ENCODE peak calls at places on chromosomes 7 and 10, in nine cellular contexts. One of them, this sample, is unnamed.

GRCh38 chr7:8176370-8177081 is 85.4 kb downstream of the ICA1 start:
- DNase-seq in Panc1: no peak
- DNase-seq in right lobe of liver: no peak
- DNase-seq in A673: no peak
- DNase-seq in neural progenitor cell: no peak
- DNase-seq in sigmoid colon: no peak
- DNase-seq in heart left ventricle: no peak
- DNase-seq in tibial nerve: no peak
- DNase-seq in cardiac muscle cell: no peak
- DNase-seq in this sample: no peak

GRCh38 chr7:84675633-84676034 is 481.0 kb upstream of the SEMA3A start:
- DNase-seq in Panc1: no peak
- DNase-seq in right lobe of liver: no peak
- DNase-seq in A673: peak
- DNase-seq in neural progenitor cell: no peak
- DNase-seq in sigmoid colon: no peak
- DNase-seq in heart left ventricle: no peak
- DNase-seq in tibial nerve: no peak
- DNase-seq in cardiac muscle cell: no peak
- DNase-seq in this sample: no peak

GRCh38 chr7:111869266-111869665 is 307.0 kb upstream of the IMMP2L start:
- DNase-seq in Panc1: no peak
- DNase-seq in right lobe of liver: no peak
- DNase-seq in A673: no peak
- DNase-seq in neural progenitor cell: no peak
- DNase-seq in sigmoid colon: no peak
- DNase-seq in heart left ventricle: no peak
- DNase-seq in tibial nerve: no peak
- DNase-seq in cardiac muscle cell: peak
- DNase-seq in this sample: no peak

GRCh38 chr7:31028417-31028988 is 23.6 kb upstream of the ADCYAP1R1 start:
- DNase-seq in Panc1: no peak
- DNase-seq in right lobe of liver: no peak
- DNase-seq in A673: no peak
- DNase-seq in neural progenitor cell: no peak
- DNase-seq in sigmoid colon: no peak
- DNase-seq in heart left ventricle: no peak
- DNase-seq in tibial nerve: no peak
- DNase-seq in cardiac muscle cell: no peak
- DNase-seq in this sample: no peak

GRCh38 chr7:149704507-149704906 is 68.9 kb downstream of the ZNF467 start:
- DNase-seq in Panc1: no peak
- DNase-seq in right lobe of liver: no peak
- DNase-seq in A673: no peak
- DNase-seq in neural progenitor cell: no peak
- DNase-seq in sigmoid colon: no peak
- DNase-seq in heart left ventricle: no peak
- DNase-seq in tibial nerve: no peak
- DNase-seq in cardiac muscle cell: no peak
- DNase-seq in this sample: no peak

GRCh38 chr7:54546081-54546985 is 4.2 kb downstream of the VSTM2A start:
- DNase-seq in Panc1: no peak
- DNase-seq in right lobe of liver: no peak
- DNase-seq in A673: peak
- DNase-seq in neural progenitor cell: peak
- DNase-seq in sigmoid colon: no peak
- DNase-seq in heart left ventricle: no peak
- DNase-seq in tibial nerve: no peak
- DNase-seq in cardiac muscle cell: peak
- DNase-seq in this sample: no peak

GRCh38 chr7:145732521-145732920 is 384.1 kb upstream of the CNTNAP2 start:
- DNase-seq in Panc1: no peak
- DNase-seq in right lobe of liver: no peak
- DNase-seq in A673: no peak
- DNase-seq in neural progenitor cell: no peak
- DNase-seq in sigmoid colon: no peak
- DNase-seq in heart left ventricle: no peak
- DNase-seq in tibial nerve: no peak
- DNase-seq in cardiac muscle cell: no peak
- DNase-seq in this sample: no peak

GRCh38 chr7:69597278-69598076 is 798 bp upstream of the AUTS2 start:
- DNase-seq in Panc1: no peak
- DNase-seq in right lobe of liver: peak
- DNase-seq in A673: no peak
- DNase-seq in neural progenitor cell: peak
- DNase-seq in sigmoid colon: peak
- DNase-seq in heart left ventricle: peak
- DNase-seq in tibial nerve: peak
- DNase-seq in cardiac muscle cell: peak
- DNase-seq in this sample: peak

GRCh38 chr7:132977234-132977633 is 104.7 kb downstream of the CHCHD3 start:
- DNase-seq in Panc1: no peak
- DNase-seq in right lobe of liver: no peak
- DNase-seq in A673: no peak
- DNase-seq in neural progenitor cell: no peak
- DNase-seq in sigmoid colon: no peak
- DNase-seq in heart left ventricle: no peak
- DNase-seq in tibial nerve: no peak
- DNase-seq in cardiac muscle cell: no peak
- DNase-seq in this sample: no peak

GRCh38 chr7:27784399-27785053 is 44.6 kb downstream of the TAX1BP1 start:
- DNase-seq in Panc1: peak
- DNase-seq in right lobe of liver: no peak
- DNase-seq in A673: peak
- DNase-seq in neural progenitor cell: peak
- DNase-seq in sigmoid colon: no peak
- DNase-seq in heart left ventricle: no peak
- DNase-seq in tibial nerve: peak
- DNase-seq in cardiac muscle cell: peak
- DNase-seq in this sample: no peak

GRCh38 chr10:14056545-14057332 is 274.0 kb downstream of the FRMD4A start:
- DNase-seq in Panc1: no peak
- DNase-seq in right lobe of liver: no peak
- DNase-seq in A673: no peak
- DNase-seq in neural progenitor cell: peak
- DNase-seq in sigmoid colon: no peak
- DNase-seq in heart left ventricle: no peak
- DNase-seq in tibial nerve: no peak
- DNase-seq in cardiac muscle cell: no peak
- DNase-seq in this sample: no peak

DNA sequence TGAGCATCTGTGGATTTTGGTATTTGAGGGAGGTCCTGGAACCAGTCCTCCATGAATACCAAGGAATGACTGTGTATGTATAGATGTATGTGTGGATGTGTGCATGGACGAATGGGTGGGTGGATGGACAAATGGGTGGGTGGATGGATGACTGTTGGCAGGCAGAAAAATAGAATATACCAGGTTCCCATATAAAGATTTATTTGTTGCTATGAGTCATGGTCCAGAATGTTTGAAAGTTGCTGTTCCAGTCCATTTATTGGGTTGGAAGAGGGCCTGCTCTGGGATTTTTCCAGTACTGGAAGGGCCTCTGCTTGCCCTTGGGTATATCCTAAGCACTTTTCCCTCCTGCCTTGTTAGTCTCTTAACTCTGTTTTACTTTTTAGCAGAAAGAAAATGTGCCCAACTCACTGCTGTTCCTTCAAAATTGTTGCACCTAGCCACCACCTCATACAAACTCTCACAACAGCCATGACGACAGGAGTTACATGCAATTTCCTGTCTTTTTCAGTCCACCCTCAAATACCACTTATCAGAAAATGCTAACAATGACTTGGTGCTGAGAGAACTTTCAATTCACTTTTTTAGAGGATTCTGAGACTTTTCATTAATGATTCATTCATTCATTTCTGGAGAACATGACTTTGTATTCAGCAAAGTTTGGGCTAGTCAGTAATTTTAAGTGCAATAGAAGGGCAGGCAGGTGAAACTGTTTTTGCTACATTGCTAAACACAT is 108.1 kb downstream of the EEPD1 start:
- DNase-seq in Panc1: no peak
- DNase-seq in right lobe of liver: no peak
- DNase-seq in A673: no peak
- DNase-seq in neural progenitor cell: no peak
- DNase-seq in sigmoid colon: no peak
- DNase-seq in heart left ventricle: no peak
- DNase-seq in tibial nerve: no peak
- DNase-seq in cardiac muscle cell: no peak
- DNase-seq in this sample: no peak
- H3K27ac ChIP-seq in Panc1: peak
- H3K27ac ChIP-seq in right lobe of liver: peak
- H3K27ac ChIP-seq in A673: no peak
- H3K27ac ChIP-seq in neural progenitor cell: no peak
- H3K27ac ChIP-seq in sigmoid colon: peak
- H3K27ac ChIP-seq in heart left ventricle: no peak
- H3K27ac ChIP-seq in tibial nerve: no peak
- H3K27ac ChIP-seq in cardiac muscle cell: no peak
- H3K27ac ChIP-seq in this sample: no peak

GRCh38 chr7:151744656-151745055 is 132.3 kb downstream of the PRKAG2 start:
- DNase-seq in Panc1: no peak
- DNase-seq in right lobe of liver: no peak
- DNase-seq in A673: no peak
- DNase-seq in neural progenitor cell: no peak
- DNase-seq in sigmoid colon: no peak
- DNase-seq in heart left ventricle: no peak
- DNase-seq in tibial nerve: no peak
- DNase-seq in cardiac muscle cell: no peak
- DNase-seq in this sample: no peak

GRCh38 chr7:151745706-151746105 is 131.2 kb downstream of the PRKAG2 start:
- DNase-seq in Panc1: no peak
- DNase-seq in right lobe of liver: no peak
- DNase-seq in A673: no peak
- DNase-seq in neural progenitor cell: no peak
- DNase-seq in sigmoid colon: no peak
- DNase-seq in heart left ventricle: no peak
- DNase-seq in tibial nerve: no peak
- DNase-seq in cardiac muscle cell: no peak
- DNase-seq in this sample: no peak

GRCh38 chr7:151744051-151744580 is 132.8 kb downstream of the PRKAG2 start:
- DNase-seq in Panc1: no peak
- DNase-seq in right lobe of liver: peak
- DNase-seq in A673: no peak
- DNase-seq in neural progenitor cell: no peak
- DNase-seq in sigmoid colon: no peak
- DNase-seq in heart left ventricle: no peak
- DNase-seq in tibial nerve: no peak
- DNase-seq in cardiac muscle cell: no peak
- DNase-seq in this sample: no peak

GRCh38 chr7:151743481-151743983 is 133.4 kb downstream of the PRKAG2 start:
- DNase-seq in Panc1: no peak
- DNase-seq in right lobe of liver: peak
- DNase-seq in A673: no peak
- DNase-seq in neural progenitor cell: no peak
- DNase-seq in sigmoid colon: no peak
- DNase-seq in heart left ventricle: peak
- DNase-seq in tibial nerve: no peak
- DNase-seq in cardiac muscle cell: no peak
- DNase-seq in this sample: no peak

GRCh38 chr7:151745090-151745638 is 131.8 kb downstream of the PRKAG2 start:
- DNase-seq in Panc1: peak
- DNase-seq in right lobe of liver: peak
- DNase-seq in A673: no peak
- DNase-seq in neural progenitor cell: no peak
- DNase-seq in sigmoid colon: no peak
- DNase-seq in heart left ventricle: peak
- DNase-seq in tibial nerve: peak
- DNase-seq in cardiac muscle cell: peak
- DNase-seq in this sample: peak
- H3K4me3 ChIP-seq in Panc1: no peak
- H3K4me3 ChIP-seq in right lobe of liver: no peak
- H3K4me3 ChIP-seq in A673: no peak
- H3K4me3 ChIP-seq in neural progenitor cell: no peak
- H3K4me3 ChIP-seq in sigmoid colon: no peak
- H3K4me3 ChIP-seq in heart left ventricle: no peak
- H3K4me3 ChIP-seq in tibial nerve: no peak
- H3K4me3 ChIP-seq in cardiac muscle cell: no peak
- H3K4me3 ChIP-seq in this sample: no peak

DNA sequence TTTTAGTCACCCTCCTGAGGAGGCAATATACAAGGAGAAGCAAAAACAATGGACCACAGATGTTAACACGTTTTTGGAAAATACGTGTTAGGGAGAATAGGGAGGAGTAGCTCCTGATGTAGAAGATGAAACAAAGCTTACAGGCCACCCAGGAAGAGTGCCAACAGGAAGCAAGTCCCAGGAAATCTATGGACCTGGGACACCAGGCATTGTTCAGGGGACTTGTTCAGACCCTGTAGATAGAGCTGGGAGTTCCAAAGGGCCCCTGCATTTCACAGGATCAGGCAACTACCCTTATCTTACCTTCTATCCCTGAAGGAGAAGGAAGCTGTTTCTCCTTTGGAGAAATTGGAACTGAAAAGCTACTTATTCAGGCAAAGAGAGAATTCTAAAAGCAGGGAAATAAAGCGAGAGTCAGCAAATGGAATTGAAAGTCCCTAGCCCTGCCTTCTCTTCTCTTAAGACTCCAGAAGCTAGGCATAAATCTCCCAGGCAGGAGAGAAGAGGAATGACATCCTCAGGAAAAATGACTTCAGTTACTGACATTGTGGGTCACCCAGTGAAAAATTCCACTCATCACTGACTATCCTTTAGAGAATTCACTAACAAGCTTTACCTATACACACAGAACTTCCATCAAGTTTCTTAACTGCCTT is 77.7 kb upstream of the FAM3C start:
- DNase-seq in Panc1: no peak
- DNase-seq in right lobe of liver: no peak
- DNase-seq in A673: no peak
- DNase-seq in neural progenitor cell: no peak
- DNase-seq in sigmoid colon: no peak
- DNase-seq in heart left ventricle: no peak
- DNase-seq in tibial nerve: no peak
- DNase-seq in cardiac muscle cell: no peak
- DNase-seq in this sample: no peak
- H3K27ac ChIP-seq in Panc1: no peak
- H3K27ac ChIP-seq in right lobe of liver: no peak
- H3K27ac ChIP-seq in A673: no peak
- H3K27ac ChIP-seq in neural progenitor cell: peak
- H3K27ac ChIP-seq in sigmoid colon: no peak
- H3K27ac ChIP-seq in heart left ventricle: no peak
- H3K27ac ChIP-seq in tibial nerve: no peak
- H3K27ac ChIP-seq in cardiac muscle cell: no peak
- H3K27ac ChIP-seq in this sample: no peak

GRCh38 chr7:19776981-19777380 is 3.6 kb upstream of the TMEM196 start:
- DNase-seq in Panc1: no peak
- DNase-seq in right lobe of liver: no peak
- DNase-seq in A673: no peak
- DNase-seq in neural progenitor cell: no peak
- DNase-seq in sigmoid colon: no peak
- DNase-seq in heart left ventricle: no peak
- DNase-seq in tibial nerve: no peak
- DNase-seq in cardiac muscle cell: no peak
- DNase-seq in this sample: no peak

GRCh38 chr7:19772323-19772722 is 1.1 kb downstream of the TMEM196 start:
- DNase-seq in Panc1: no peak
- DNase-seq in right lobe of liver: no peak
- DNase-seq in A673: no peak
- DNase-seq in neural progenitor cell: peak
- DNase-seq in sigmoid colon: no peak
- DNase-seq in heart left ventricle: no peak
- DNase-seq in tibial nerve: no peak
- DNase-seq in cardiac muscle cell: peak
- DNase-seq in this sample: no peak

GRCh38 chr7:19772858-19773337 is 519 bp downstream of the TMEM196 start:
- DNase-seq in Panc1: no peak
- DNase-seq in right lobe of liver: no peak
- DNase-seq in A673: peak
- DNase-seq in neural progenitor cell: peak
- DNase-seq in sigmoid colon: no peak
- DNase-seq in heart left ventricle: no peak
- DNase-seq in tibial nerve: no peak
- DNase-seq in cardiac muscle cell: peak
- DNase-seq in this sample: no peak

GRCh38 chr7:19773361-19773760 is at the start of gene TMEM196:
- DNase-seq in Panc1: no peak
- DNase-seq in right lobe of liver: no peak
- DNase-seq in A673: no peak
- DNase-seq in neural progenitor cell: peak
- DNase-seq in sigmoid colon: no peak
- DNase-seq in heart left ventricle: no peak
- DNase-seq in tibial nerve: no peak
- DNase-seq in cardiac muscle cell: peak
- DNase-seq in this sample: no peak
- H3K4me3 ChIP-seq in Panc1: peak
- H3K4me3 ChIP-seq in right lobe of liver: no peak
- H3K4me3 ChIP-seq in A673: no peak
- H3K4me3 ChIP-seq in neural progenitor cell: peak
- H3K4me3 ChIP-seq in sigmoid colon: peak
- H3K4me3 ChIP-seq in heart left ventricle: no peak
- H3K4me3 ChIP-seq in tibial nerve: peak
- H3K4me3 ChIP-seq in cardiac muscle cell: no peak
- H3K4me3 ChIP-seq in this sample: no peak

This sample was measured in heart right ventricle.